ENCODE peak calls at places on chromosomes 12 and 14, in nine cellular contexts. B is BE2C, X is A549, K is IMR-90, R is thoracic aorta, G is cardiac muscle cell, Z is kidney, V is right lobe of liver, P is gastrocnemius medialis. O is an unnamed sample.

GRCh38 chr12:123363743-123364531 is 710 bp downstream of the SBNO1 start:
- DNase-seq in G (peak; percentile 17), Z (peak; percentile 83), V (peak; percentile 55), B (peak; percentile 21), X (peak; percentile 65), P (no peak), K (no peak), R (no peak), O (peak; percentile 77)

GRCh38 chr12:77047341-77048202 is 17.8 kb downstream of the E2F7 start:
- DNase-seq in P (no peak), X (no peak), R (no peak), B (no peak), Z (no peak), K (no peak), V (no peak), G (no peak), O (no peak)

GRCh38 chr12:53696655-53697321 is 20.9 kb upstream of the ATP5MC2 start:
- DNase-seq in B (no peak), P (no peak), K (no peak), V (no peak), R (no peak), X (no peak), G (no peak), Z (no peak), O (no peak)

GRCh38 chr12:120265203-120265482 is 387 bp downstream of the PXN start:
- DNase-seq in V (no peak), K (no peak), X (no peak), G (no peak), P (no peak), B (no peak), Z (no peak), R (no peak), O (no peak)

GRCh38 chr14:59630281-59630963 is 53.8 kb upstream of the CCDC175 start:
- DNase-seq in X (no peak), Z (no peak), V (no peak), K (no peak), P (no peak), G (peak; percentile 19), R (peak; percentile 41), B (peak; percentile 37), O (peak; percentile 75)

GRCh38 chr12:96210376-96211055 is 16.3 kb downstream of the ELK3 start:
- DNase-seq in P (no peak), G (no peak), R (no peak), Z (no peak), B (no peak), V (no peak), X (no peak), K (no peak), O (no peak)

GRCh38 chr14:104262515-104263514 is 124.4 kb downstream of the KIF26A start:
- DNase-seq in B (peak; percentile 9), G (no peak), R (no peak), K (no peak), V (no peak), X (no peak), Z (peak; percentile 67), P (no peak), O (no peak)

GRCh38 chr12:59069481-59069880 is 149.2 kb upstream of the LRIG3 start:
- DNase-seq in G (no peak), R (no peak), B (no peak), X (no peak), V (no peak), K (no peak), P (no peak), Z (no peak), O (no peak)

GRCh38 chr14:84468153-84468552 is 1061.8 kb upstream of the FLRT2 start:
- DNase-seq in Z (no peak), R (no peak), K (no peak), X (no peak), P (no peak), B (no peak), V (no peak), G (no peak), O (no peak)

GRCh38 chr12:125387206-125387605 is 322.0 kb downstream of the AACS start:
- DNase-seq in B (no peak), V (peak; percentile 70), K (no peak), R (no peak), G (no peak), Z (no peak), X (no peak), P (no peak), O (peak; percentile 18)

GRCh38 chr14:37048666-37049071 is 123.7 kb downstream of the SLC25A21 start:
- DNase-seq in K (peak; percentile 20), B (no peak), P (no peak), G (no peak), X (no peak), Z (no peak), R (no peak), V (no peak), O (no peak)

GRCh38 chr12:3229577-3229976 is 152.4 kb downstream of the TSPAN9 start:
- DNase-seq in X (no peak), P (no peak), R (no peak), V (no peak), K (no peak), B (no peak), G (no peak), Z (no peak), O (no peak)

GRCh38 chr12:47403681-47404080 is 302.1 kb downstream of the RPAP3 start:
- DNase-seq in K (no peak), B (no peak), R (no peak), G (no peak), Z (no peak), X (no peak), P (no peak), V (no peak), O (no peak)

GRCh38 chr12:93536766-93537515 is 35.5 kb upstream of the SOCS2 start:
- DNase-seq in V (no peak), G (no peak), Z (no peak), X (no peak), K (peak; percentile 23), P (no peak), R (no peak), B (no peak), O (peak; percentile 43)

DNA sequence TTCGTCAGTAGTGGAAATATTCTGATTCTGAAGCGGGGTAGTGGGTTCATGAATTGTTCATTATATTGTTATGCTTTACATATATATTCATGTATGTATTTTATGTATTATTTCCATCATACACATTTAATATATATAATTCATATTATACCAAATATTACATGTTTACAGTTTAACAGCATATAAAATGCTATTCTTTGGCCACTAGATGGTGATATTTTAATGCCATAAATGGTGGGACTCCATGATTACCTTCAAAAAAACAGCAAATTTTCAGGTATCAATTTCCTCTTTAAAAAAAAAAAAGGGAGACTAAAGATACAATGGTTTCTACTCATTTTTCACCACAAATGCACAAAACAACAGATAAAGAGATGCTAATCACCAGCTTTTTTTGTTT is 41.0 kb downstream of the BDKRB1 start:
- DNase-seq in X (no peak), G (peak; percentile 30), B (no peak), R (no peak), P (no peak), V (no peak), K (peak; percentile 31), Z (no peak), O (no peak)
- TF ChIP-seq CTCF in X (peak; percentile 63), G (peak; percentile 49), B (peak; percentile 43), R (peak; percentile 17), P (peak; percentile 48), V (peak; percentile 59), K (peak; percentile 60), Z (peak; percentile 47), O (peak; percentile 76)

GRCh38 chr12:44653886-44654527 is 222.1 kb downstream of the NELL2 start:
- DNase-seq in B (no peak), V (no peak), K (no peak), G (no peak), X (no peak), Z (no peak), P (no peak), R (no peak), O (no peak)
- H3K4me1 ChIP-seq in B (no peaks in the 10 kb centered on the region), V (no peaks in the 10 kb centered on the region), K (no peaks in the 10 kb centered on the region), G (peaks cover 46% of the 10 kb centered on the region), X (no peaks in the 10 kb centered on the region), Z (no peaks in the 10 kb centered on the region), P (no peaks in the 10 kb centered on the region), R (no peaks in the 10 kb centered on the region), O (peaks cover 17% of the 10 kb centered on the region)

GRCh38 chr14:22303589-22304195 is 285.3 kb downstream of the DAD1 start:
- DNase-seq in Z (no peak), B (no peak), V (no peak), P (no peak), R (no peak), K (peak; percentile 50), X (no peak), G (peak; percentile 28), O (no peak)
- H3K4me3 ChIP-seq in Z (no peak overlapping the region), B (no peak overlapping the region), V (no peak overlapping the region), P (no peak overlapping the region), R (peak overlapping the region; percentile 48), K (no peak overlapping the region), X (no peak overlapping the region), G (no peak overlapping the region), O (no peak overlapping the region)

GRCh38 chr14:72948481-72949138 is 22.3 kb downstream of the DCAF4 start:
- DNase-seq in Z (peak; percentile 80), P (no peak), G (peak; percentile 75), R (no peak), V (no peak), B (peak; percentile 77), X (peak; percentile 50), K (peak; percentile 70), O (peak; percentile 89)
- TF ChIP-seq CTCF in Z (peak; percentile 78), P (peak; percentile 84), G (peak; percentile 89), R (peak; percentile 88), V (peak; percentile 84), B (peak; percentile 93), X (peak; percentile 86), K (peak; percentile 86), O (peak; percentile 93)

DNA sequence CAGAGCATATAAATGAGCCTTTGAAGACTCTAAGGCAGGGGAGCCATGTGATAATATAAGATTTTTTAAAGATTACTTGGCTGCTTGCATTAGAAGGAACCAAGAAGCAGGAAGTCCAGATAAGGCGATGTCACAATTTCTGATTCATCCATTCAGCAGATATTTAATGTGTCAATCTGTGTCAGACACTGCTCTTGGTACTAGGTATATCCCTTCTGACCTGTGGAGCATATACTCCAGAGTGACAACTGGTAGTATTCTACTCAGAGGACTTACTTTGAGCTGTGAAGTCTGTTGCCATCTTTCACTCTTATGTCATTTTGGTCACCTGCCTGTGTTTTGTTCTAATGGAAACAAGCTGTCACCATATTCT is 10.7 kb downstream of the EID3 start:
- DNase-seq in P (no peak), Z (no peak), K (peak; percentile 51), R (no peak), B (no peak), G (no peak), X (no peak), V (no peak), O (no peak)
- H3K4me1 ChIP-seq in P (no peaks in the 10 kb centered on the region), Z (no peaks in the 10 kb centered on the region), K (peaks cover 16% of the 10 kb centered on the region), R (peaks cover 11% of the 10 kb centered on the region), B (no peaks in the 10 kb centered on the region), G (no peaks in the 10 kb centered on the region), X (peaks cover 100% of the 10 kb centered on the region), V (no peaks in the 10 kb centered on the region), O (no peaks in the 10 kb centered on the region)

GRCh38 chr12:32252199-32253073 is 145.8 kb downstream of the BICD1 start:
- DNase-seq in P (no peak), X (no peak), V (no peak), K (no peak), Z (no peak), R (no peak), G (no peak), B (no peak), O (no peak)
- H3K4me3 ChIP-seq in P (no peak overlapping the region), X (no peak overlapping the region), V (no peak overlapping the region), K (no peak overlapping the region), Z (no peak overlapping the region), R (no peak overlapping the region), G (no peak overlapping the region), B (no peak overlapping the region), O (no peak overlapping the region)

GRCh38 chr12:90945070-90945649 is 9.8 kb downstream of the CCER1 start:
- DNase-seq in Z (no peak), V (no peak), R (no peak), K (peak; percentile 49), G (peak; percentile 58), P (no peak), X (peak; percentile 27), B (no peak), O (no peak)
- TF ChIP-seq CTCF in Z (peak; percentile 41), V (peak; percentile 58), R (no peak), K (peak; percentile 60), G (peak; percentile 59), P (peak; percentile 38), X (peak; percentile 62), B (peak; percentile 50), O (peak; percentile 81)